ENCODE peak calls at places on chromosomes 16 and 17, in six cellular contexts. K, I, C, J, V and O are unnamed samples.

GRCh38 chr16:84599528-84600202 is 18.2 kb downstream of the COTL1 start:
- DNase-seq in K (peak; percentile 51), I (no peak), C (peak; percentile 75), J (no peak), V (peak; percentile 71), O (no peak)

GRCh38 chr17:61786088-61786487 is 77.2 kb downstream of the BRIP1 start:
- DNase-seq in K (no peak), I (no peak), C (no peak), J (no peak), V (no peak), O (no peak)

GRCh38 chr17:68456529-68457167 is 648 bp downstream of the WIPI1 start:
- DNase-seq in K (peak; percentile 70), I (no peak), C (peak; percentile 89), J (peak; percentile 64), V (no peak), O (peak; percentile 71)

GRCh38 chr16:82631701-82632685 is 5.2 kb downstream of the CDH13 start:
- DNase-seq in K (no peak), I (no peak), C (no peak), J (no peak), V (no peak), O (no peak)

GRCh38 chr16:30924086-30924714 is 828 bp downstream of the FBXL19 start:
- DNase-seq in K (no peak), I (no peak), C (peak; percentile 54), J (no peak), V (peak; percentile 42), O (no peak)

GRCh38 chr17:73797594-73798110 is 153.4 kb upstream of the SDK2 start:
- DNase-seq in K (no peak), I (no peak), C (no peak), J (no peak), V (no peak), O (no peak)

GRCh38 chr16:13269359-13269758 is 368.0 kb downstream of the SHISA9 start:
- DNase-seq in K (no peak), I (peak; percentile 26), C (no peak), J (no peak), V (no peak), O (no peak)

GRCh38 chr16:47928008-47928407 is 227.8 kb downstream of the ABCC12 start:
- DNase-seq in K (no peak), I (no peak), C (no peak), J (no peak), V (no peak), O (peak; percentile 12)

GRCh38 chr16:31105677-31106213 is 2.4 kb upstream of the BCKDK start:
- DNase-seq in K (peak; percentile 88), I (peak; percentile 77), C (peak; percentile 94), J (no peak), V (peak; percentile 82), O (peak; percentile 89)

GRCh38 chr16:24671455-24671954 is 57.9 kb upstream of the TNRC6A start:
- DNase-seq in K (no peak), I (no peak), C (no peak), J (no peak), V (no peak), O (no peak)

GRCh38 chr16:55273959-55274358 is 50.0 kb upstream of the IRX6 start:
- DNase-seq in K (no peak), I (no peak), C (no peak), J (no peak), V (no peak), O (no peak)

GRCh38 chr16:17887963-17888362 is 417.2 kb upstream of the XYLT1 start:
- DNase-seq in K (no peak), I (no peak), C (no peak), J (no peak), V (no peak), O (no peak)

GRCh38 chr17:50863221-50863843 is 2.8 kb downstream of the TOB1 start:
- DNase-seq in K (peak; percentile 59), I (no peak), C (no peak), J (no peak), V (peak; percentile 34), O (peak; percentile 81)

GRCh38 chr16:83701494-83701893 is 106.3 kb upstream of the HSBP1 start:
- DNase-seq in K (no peak), I (no peak), C (peak; percentile 57), J (peak; percentile 26), V (peak; percentile 18), O (peak; percentile 43)

GRCh38 chr17:4818276-4818675 is 11.3 kb downstream of the PLD2 start:
- DNase-seq in K (no peak), I (no peak), C (no peak), J (no peak), V (no peak), O (no peak)

GRCh38 chr17:81683208-81683583 is 401 bp downstream of the ARL16 start:
- DNase-seq in K (no peak), I (no peak), C (no peak), J (peak; percentile 23), V (no peak), O (no peak)

GRCh38 chr17:75661531-75661930 is 5.4 kb downstream of the RECQL5 start:
- DNase-seq in K (no peak), I (no peak), C (no peak), J (no peak), V (no peak), O (no peak)

GRCh38 chr17:43832168-43832975 is 574 bp downstream of the MPP3 start:
- DNase-seq in K (peak; percentile 69), I (no peak), C (peak; percentile 82), J (peak; percentile 85), V (no peak), O (peak; percentile 71)

GRCh38 chr17:58200024-58200633 is 7.6 kb downstream of the EPX start:
- DNase-seq in K (peak; percentile 46), I (peak; percentile 20), C (peak; percentile 57), J (peak; percentile 33), V (peak; percentile 72), O (peak; percentile 50)

GRCh38 chr16:27485811-27486210 is 63.9 kb downstream of the GTF3C1 start:
- DNase-seq in K (no peak), I (no peak), C (no peak), J (no peak), V (no peak), O (no peak)

GRCh38 chr17:76140661-76141211 is 309 bp downstream of the FOXJ1 start:
- DNase-seq in K (no peak), I (no peak), C (no peak), J (no peak), V (no peak), O (no peak)

GRCh38 chr17:7837375-7838290 is 3.6 kb downstream of the KDM6B start:
- DNase-seq in K (no peak), I (no peak), C (no peak), J (no peak), V (no peak), O (no peak)

GRCh38 chr17:77728022-77728671 is 230.4 kb upstream of the TNRC6C start:
- DNase-seq in K (no peak), I (peak; percentile 65), C (peak; percentile 64), J (no peak), V (no peak), O (no peak)

GRCh38 chr16:70779361-70779760 is 21.6 kb downstream of the VAC14 start:
- DNase-seq in K (no peak), I (no peak), C (no peak), J (no peak), V (no peak), O (no peak)